ENCODE peak calls at places on chromosomes 4 and X, in nine cellular contexts. X is amniotic epithelial cell; E is spleen; N is CD8-positive, alpha-beta T cell; T is activated T-helper 1 cell treated with anti-CD3 and anti-CD28 coated beads, Interleukin-12 subunit alpha, Interleukin-12 subunit beta, Interleukin-2, Interleukin-4 antibody, amounts not matched to agents 30 ng/mL and 10 ng/mL and 1 ng/mL, durations not matched to agents 14 hours and 24 hours and 36 hours; O is brain microvascular endothelial cell; Z is NCI-H345; U is Kasumi-1; P is GM03348. K is an unnamed sample.
A peak's percentile ranks its signal among the peaks of the same experiment; 100 is the strongest.

GRCh38 chr4:173530326-173531062 is 465 bp upstream of the HAND2 start:
- DNase-seq in P (no peak), T (no peak), U (no peak), E (no peak), X (no peak), Z (no peak), N (no peak), O (no peak), K (no peak)

GRCh38 chr4:68249434-68249833 is 3.9 kb upstream of the TMPRSS11B start:
- DNase-seq in U (no peak), E (no peak), Z (no peak), T (no peak), X (peak; percentile 81), O (no peak), N (no peak), P (no peak), K (no peak)

GRCh38 chrX:8663325-8663724 is 68.6 kb downstream of the ANOS1 start:
- DNase-seq in N (no peak), O (peak; percentile 2), T (no peak), P (no peak), E (no peak), U (no peak), Z (no peak), X (peak; percentile 67), K (no peak)

GRCh38 chrX:154409222-154409871 is at the start of gene DNASE1L1:
- DNase-seq in U (peak; percentile 47), T (no peak), Z (no peak), P (peak; percentile 82), O (peak; percentile 80), N (no peak), X (peak; percentile 88), E (peak; percentile 95), K (peak; percentile 92)

GRCh38 chr4:90357117-90357710 is 230.0 kb downstream of the CCSER1 start:
- DNase-seq in U (peak; percentile 73), X (peak; percentile 78), P (peak; percentile 30), E (no peak), N (no peak), O (peak; percentile 6), T (no peak), Z (peak; percentile 0), K (peak; percentile 14)

GRCh38 chr4:126372634-126373033 is 1057.9 kb downstream of the FAT4 start:
- DNase-seq in U (no peak), P (no peak), T (no peak), E (no peak), Z (no peak), N (no peak), X (no peak), O (no peak), K (no peak)

GRCh38 chr4:150943831-150944230 is 71.3 kb downstream of the LRBA start:
- DNase-seq in X (no peak), P (no peak), E (no peak), T (no peak), N (no peak), U (no peak), Z (no peak), O (no peak), K (no peak)

GRCh38 chr4:106594291-106594952 is 225.8 kb upstream of the GIMD1 start:
- DNase-seq in O (no peak), E (no peak), T (no peak), N (no peak), X (no peak), Z (no peak), P (no peak), U (no peak), K (peak; percentile 42)

GRCh38 chrX:47229427-47229826 is 3.4 kb upstream of the USP11 start:
- DNase-seq in N (no peak), P (no peak), Z (no peak), X (no peak), T (no peak), E (peak; percentile 73), U (no peak), O (no peak), K (no peak)

GRCh38 chr4:158895797-158896442 is 127.1 kb downstream of the FNIP2 start:
- DNase-seq in U (no peak), O (peak; percentile 20), Z (no peak), N (no peak), P (no peak), T (no peak), E (no peak), X (no peak), K (peak; percentile 9)

GRCh38 chr4:88240297-88240714 is 44.1 kb downstream of the PPM1K start:
- DNase-seq in P (no peak), U (no peak), N (no peak), O (no peak), X (no peak), T (no peak), E (no peak), Z (no peak), K (no peak)

GRCh38 chr4:15888515-15888914 is 50.0 kb downstream of the FGFBP1 start:
- DNase-seq in P (no peak), U (peak; percentile 25), O (no peak), X (peak; percentile 50), E (no peak), N (no peak), T (no peak), Z (no peak), K (no peak)

GRCh38 chr4:72084587-72085011 is 52.8 kb downstream of the NPFFR2 start:
- DNase-seq in N (no peak), X (peak; percentile 23), P (no peak), E (no peak), U (no peak), Z (no peak), T (no peak), O (no peak), K (no peak)

GRCh38 chr4:159051245-159052071 is 51.4 kb upstream of the RAPGEF2 start:
- DNase-seq in U (no peak), E (no peak), T (no peak), P (no peak), O (no peak), N (no peak), Z (no peak), X (peak; percentile 50), K (peak; percentile 15)

GRCh38 chr4:109989044-109989443 is 76.4 kb downstream of the EGF start:
- DNase-seq in N (no peak), O (no peak), X (peak; percentile 25), E (no peak), U (no peak), Z (peak; percentile 3), P (no peak), T (no peak), K (no peak)

GRCh38 chr4:71383984-71384383 is 45.2 kb downstream of the SLC4A4 start:
- DNase-seq in O (no peak), T (no peak), U (no peak), E (no peak), N (no peak), P (no peak), Z (no peak), X (no peak), K (no peak)

GRCh38 chr4:17762705-17763104 is 18.7 kb downstream of the FAM184B start:
- DNase-seq in O (no peak), N (no peak), U (no peak), X (peak; percentile 35), P (peak; percentile 17), E (no peak), T (no peak), Z (peak; percentile 21), K (peak; percentile 54)

GRCh38 chrX:40008841-40009461 is 88.8 kb downstream of the BCOR start:
- DNase-seq in P (peak; percentile 35), O (no peak), Z (no peak), U (no peak), T (peak; percentile 13), E (peak; percentile 84), X (no peak), N (no peak), K (no peak)

GRCh38 chrX:16843208-16843909 is 26.8 kb downstream of the RBBP7 start:
- DNase-seq in O (no peak), T (no peak), X (peak; percentile 75), U (no peak), Z (no peak), E (no peak), N (no peak), P (no peak), K (no peak)

GRCh38 chr4:151553874-151554273 is 144.9 kb downstream of the FHIP1A start:
- DNase-seq in O (no peak), Z (peak; percentile 11), X (no peak), U (no peak), E (no peak), P (no peak), T (no peak), N (no peak), K (no peak)

GRCh38 chr4:156173937-156174336 is 220.3 kb upstream of the CTSO start:
- DNase-seq in U (no peak), P (no peak), O (no peak), N (no peak), X (no peak), T (no peak), E (no peak), Z (no peak), K (no peak)

GRCh38 chr4:43348591-43348990 is 456.1 kb downstream of the GRXCR1 start:
- DNase-seq in X (no peak), T (no peak), Z (no peak), U (no peak), N (no peak), P (no peak), O (no peak), E (no peak), K (no peak)

GRCh38 chr4:2714918-2715317 is 41.2 kb downstream of the TNIP2 start:
- DNase-seq in P (no peak), N (no peak), Z (no peak), O (no peak), E (no peak), U (no peak), T (no peak), X (peak; percentile 14), K (no peak)

GRCh38 chrX:39596437-39596836 is 501.3 kb downstream of the BCOR start:
- DNase-seq in Z (no peak), P (no peak), U (no peak), E (no peak), O (no peak), T (no peak), X (no peak), N (no peak), K (no peak)

GRCh38 chr4:54513231-54513630 is 144.5 kb upstream of the KIT start:
- DNase-seq in O (peak; percentile 91), T (no peak), E (no peak), Z (no peak), N (no peak), X (peak; percentile 22), U (no peak), P (peak; percentile 86), K (peak; percentile 86)

GRCh38 chrX:110286126-110286525 is 31.8 kb downstream of the AMMECR1 start:
- DNase-seq in Z (no peak), U (no peak), T (no peak), N (no peak), P (peak; percentile 52), O (peak; percentile 77), X (peak; percentile 86), E (no peak), K (peak; percentile 74)

GRCh38 chr4:41320278-41320677 is 63.5 kb downstream of the UCHL1 start:
- DNase-seq in T (no peak), O (no peak), N (no peak), X (no peak), P (no peak), U (no peak), E (no peak), Z (no peak), K (no peak)

GRCh38 chr4:159006202-159006601 is 96.7 kb upstream of the RAPGEF2 start:
- DNase-seq in P (no peak), Z (peak; percentile 14), X (peak; percentile 68), E (no peak), T (no peak), N (no peak), U (no peak), O (peak; percentile 36), K (peak; percentile 44)

GRCh38 chr4:137997496-137997895 is 244.7 kb downstream of the SLC7A11 start:
- DNase-seq in Z (no peak), X (no peak), O (no peak), U (no peak), P (no peak), N (no peak), T (no peak), E (no peak), K (no peak)

GRCh38 chr4:17667653-17668201 is 53.3 kb downstream of the MED28 start:
- DNase-seq in N (no peak), X (no peak), T (no peak), E (no peak), O (no peak), P (no peak), Z (peak; percentile 51), U (no peak), K (no peak)

GRCh38 chrX:56600987-56601386 is 37.6 kb downstream of the UBQLN2 start:
- DNase-seq in T (no peak), P (no peak), Z (no peak), N (no peak), U (no peak), O (no peak), E (no peak), X (no peak), K (no peak)